ENCODE peak calls at places on chromosomes 11 and 22, in four cellular contexts. Y is H1, W is H9, E is mesendoderm. D is an unnamed sample.

GRCh38 chr11:75280227-75280671 is 39.7 kb downstream of the TPBGL start:
- DNase-seq in Y (peak), W (peak), E (peak), D (peak)

GRCh38 chr11:16082532-16083055 is 273.8 kb downstream of the SOX6 start:
- DNase-seq in Y (no peak), W (no peak), E (no peak), D (peak)

GRCh38 chr22:35409783-35410662 is 10.1 kb downstream of the MCM5 start:
- DNase-seq in Y (no peak), W (no peak), E (no peak), D (no peak)

GRCh38 chr22:41249442-41249841 is 8.7 kb upstream of the CHADL start:
- DNase-seq in Y (no peak), W (no peak), E (no peak), D (no peak)

GRCh38 chr22:42560381-42560780 is 6.6 kb downstream of the SERHL2 start:
- DNase-seq in Y (no peak), W (no peak), E (no peak), D (no peak)

GRCh38 chr11:91625495-91625894 is 599.1 kb upstream of the FAT3 start:
- DNase-seq in Y (no peak), W (no peak), E (no peak), D (no peak)

GRCh38 chr22:29457730-29458129 is 19.3 kb downstream of the RFPL1 start:
- DNase-seq in Y (no peak), W (peak), E (peak), D (peak)

GRCh38 chr22:23119492-23120414 is 22.0 kb downstream of the RSPH14 start:
- DNase-seq in Y (no peak), W (no peak), E (peak), D (no peak)

GRCh38 chr11:117827521-117828511 is 3.3 kb upstream of the FXYD2 start:
- DNase-seq in Y (no peak), W (peak), E (no peak), D (no peak)

DNA sequence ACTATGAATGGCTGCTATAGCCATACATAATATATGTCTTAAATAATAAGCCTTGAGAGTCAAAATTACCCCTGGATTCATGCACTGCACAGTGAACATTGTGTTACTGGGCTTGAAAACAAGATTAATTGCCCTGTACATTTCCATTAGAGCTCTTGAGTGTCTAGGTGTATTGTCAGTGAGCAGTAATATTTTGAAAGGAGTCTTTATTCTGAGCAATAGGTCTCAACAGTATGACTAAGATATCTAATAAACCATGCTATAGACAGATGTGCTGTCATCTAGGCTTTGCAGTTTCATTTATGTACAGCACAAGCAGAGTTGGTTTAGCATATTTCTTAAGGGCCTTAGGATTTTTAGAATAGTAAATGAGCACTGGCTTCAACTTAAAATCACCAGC is 48.1 kb upstream of the LRRC55 start:
- DNase-seq in Y (no peak), W (no peak), E (no peak), D (no peak)
- H4K5ac ChIP-seq in Y (no peak), W (no peak), E (no peak), D (no peak)

GRCh38 chr11:68750988-68751325 is 363 bp downstream of the TESMIN start:
- DNase-seq in Y (no peak), W (no peak), E (no peak), D (no peak)

GRCh38 chr11:68749061-68749491 is 2.2 kb downstream of the TESMIN start:
- DNase-seq in Y (no peak), W (peak), E (no peak), D (peak)

GRCh38 chr11:68750197-68750987 is 928 bp downstream of the TESMIN start:
- DNase-seq in Y (peak), W (peak), E (peak), D (no peak)

GRCh38 chr11:68748061-68748460 is 3.3 kb downstream of the TESMIN start:
- DNase-seq in Y (no peak), W (no peak), E (no peak), D (no peak)

DNA sequence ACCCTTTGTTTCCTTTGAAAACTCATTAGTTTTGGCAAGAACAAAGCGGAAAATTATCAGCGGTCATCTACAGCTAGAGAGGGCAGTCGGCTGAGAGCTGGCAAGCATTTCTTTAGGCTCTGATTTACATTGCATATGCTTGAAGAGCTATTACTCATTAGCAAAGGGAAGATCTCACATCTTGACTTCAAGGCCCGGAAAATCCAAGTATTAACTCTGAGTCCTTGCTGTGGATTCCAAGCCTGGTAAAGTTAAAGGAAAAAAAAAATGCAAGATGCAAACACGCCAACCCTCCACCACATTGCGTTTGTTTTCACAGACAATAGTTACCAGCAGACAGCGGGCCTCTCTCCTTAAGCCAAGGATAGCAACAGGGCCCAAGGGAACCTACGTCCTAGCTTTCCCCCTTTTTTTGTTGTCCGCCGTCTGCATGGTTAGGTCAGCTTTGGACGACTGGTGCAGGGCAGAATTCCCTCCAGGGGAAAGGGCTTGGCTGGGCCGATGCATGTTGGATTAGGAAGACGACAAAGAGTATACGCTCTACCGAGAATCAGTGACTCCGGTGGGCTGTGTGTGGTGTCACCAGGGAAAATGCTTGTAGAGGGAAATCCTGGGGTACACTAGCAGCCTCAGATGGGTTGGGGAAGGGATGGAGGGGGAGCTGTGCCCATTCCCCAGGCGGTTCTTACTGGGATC is 1.7 kb downstream of the TESMIN start:
- DNase-seq in Y (no peak), W (peak), E (peak), D (peak)
- H2AK5ac ChIP-seq in Y (peak), W (no peak), E (peak), D (no peak)

GRCh38 chr22:45582955-45583320 is 80.3 kb downstream of the FBLN1 start:
- DNase-seq in Y (no peak), W (no peak), E (no peak), D (no peak)

GRCh38 chr22:45584121-45584570 is 81.5 kb downstream of the FBLN1 start:
- DNase-seq in Y (no peak), W (no peak), E (no peak), D (peak)

GRCh38 chr22:45584621-45585436 is 82.1 kb downstream of the FBLN1 start:
- DNase-seq in Y (no peak), W (no peak), E (no peak), D (peak)

GRCh38 chr22:45582236-45582954 is 79.7 kb downstream of the FBLN1 start:
- DNase-seq in Y (no peak), W (no peak), E (no peak), D (no peak)

GRCh38 chr22:45583504-45583903 is 80.8 kb downstream of the FBLN1 start:
- DNase-seq in Y (no peak), W (no peak), E (peak), D (no peak)
- H4K5ac ChIP-seq in Y (no peak), W (no peak), E (no peak), D (no peak)

GRCh38 chr11:89205378-89205777 is 27.7 kb downstream of the TYR start:
- DNase-seq in Y (no peak), W (no peak), E (peak), D (no peak)
- H2AK5ac ChIP-seq in Y (no peak), W (no peak), E (no peak), D (no peak)

GRCh38 chr11:128405693-128406364 is 181.5 kb downstream of the ETS1 start:
- DNase-seq in Y (no peak), W (no peak), E (no peak), D (no peak)
- H4K5ac ChIP-seq in Y (no peak), W (no peak), E (no peak), D (peak)

GRCh38 chr11:125111341-125112234 is at the start of gene TMEM218:
- DNase-seq in Y (peak), W (peak), E (peak), D (peak)
- H2AK5ac ChIP-seq in Y (no peak), W (no peak), E (peak), D (peak)

DNA sequence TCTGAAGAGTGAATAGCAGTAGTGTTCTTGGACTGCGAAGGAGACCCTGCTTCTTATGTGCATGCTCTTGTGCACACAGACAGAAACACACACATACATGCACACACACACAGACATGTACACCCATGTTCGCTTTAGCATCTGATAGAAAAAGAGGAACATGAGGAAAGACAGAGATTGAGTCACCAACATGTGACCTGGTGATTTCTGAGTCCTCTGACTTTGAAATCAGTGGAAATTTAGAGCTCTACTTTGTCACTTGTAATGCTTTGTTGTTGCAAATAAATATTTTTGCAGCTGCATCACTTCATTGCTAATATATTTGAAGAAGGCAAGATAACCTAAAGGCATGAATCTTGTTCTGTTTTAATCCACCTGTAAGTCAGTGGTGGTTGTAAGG is 23.8 kb downstream of the CD44 start:
- DNase-seq in Y (no peak), W (no peak), E (no peak), D (peak)
- H4K5ac ChIP-seq in Y (no peak), W (no peak), E (no peak), D (peak)

GRCh38 chr11:120056301-120057027 is 81.4 kb downstream of the TRIM29 start:
- DNase-seq in Y (no peak), W (peak), E (no peak), D (no peak)
- H2AK5ac ChIP-seq in Y (no peak), W (no peak), E (no peak), D (no peak)

GRCh38 chr11:126214446-126215240 is 3.1 kb downstream of the FAM118B start:
- DNase-seq in Y (no peak), W (no peak), E (no peak), D (no peak)

GRCh38 chr11:126210871-126211235 is 597 bp downstream of the RPUSD4 start:
- DNase-seq in Y (no peak), W (no peak), E (no peak), D (no peak)

GRCh38 chr11:126212089-126212660 is 593 bp downstream of the FAM118B start:
- DNase-seq in Y (no peak), W (no peak), E (peak), D (peak)

GRCh38 chr11:126216526-126217305 is 5.1 kb downstream of the FAM118B start:
- DNase-seq in Y (no peak), W (no peak), E (no peak), D (no peak)

GRCh38 chr11:126211236-126212088 is at the start of the genes FAM118B and RPUSD4:
- DNase-seq in Y (peak), W (peak), E (peak), D (peak)
- H4K5ac ChIP-seq in Y (peak), W (no peak), E (no peak), D (peak)

D was measured in IMR-90.